ENCODE peak calls at places on chromosomes 1 and 21, in eight cellular contexts. F is NCI-H2171 treated with DMSO at 0.1 percent for 48 hours; G is NCI-H774; P is iPS-NIHi11; W is activated T-helper 9 cell treated with anti-CD3 and anti-CD28 coated beads, Interleukin-2, amount 50 U/mL, for 16 hours; M is foreskin fibroblast; B is stimulated activated CD4-positive, alpha-beta T cell treated with anti-CD3 and anti-CD28 coated beads, TNF-alpha, amount 100 ng/mL, for 4 hours; K is activated naive CD8-positive, alpha-beta T cell treated with anti-CD3 and anti-CD28 coated beads, Interleukin-2, amount 50 U/mL, for 24 hours. A is an unnamed sample.

GRCh38 chr1:52022133-52022532 is 11.5 kb downstream of the KTI12 start:
- DNase-seq in F (no peak), G (no peak), P (no peak), W (no peak), M (no peak), B (no peak), K (no peak), A (no peak)

GRCh38 chr1:62012821-62013220 is 181.8 kb upstream of the L1TD1 start:
- DNase-seq in F (no peak), G (no peak), P (no peak), W (no peak), M (no peak), B (no peak), K (no peak), A (no peak)

GRCh38 chr1:91763252-91763651 is 122.7 kb downstream of the TGFBR3 start:
- DNase-seq in F (no peak), G (no peak), P (no peak), W (no peak), M (no peak), B (no peak), K (no peak), A (no peak)

GRCh38 chr21:29586696-29587095 is 288.0 kb downstream of the BACH1 start:
- DNase-seq in F (no peak), G (no peak), P (no peak), W (no peak), M (no peak), B (no peak), K (no peak), A (no peak)

GRCh38 chr1:50157306-50157705 is 48.6 kb downstream of the ELAVL4 start:
- DNase-seq in F (no peak), G (no peak), P (no peak), W (no peak), M (no peak), B (no peak), K (no peak), A (no peak)

GRCh38 chr1:151989131-151989868 is 4.4 kb downstream of the S100A10 start:
- DNase-seq in F (no peak), G (no peak), P (no peak), W (peak), M (peak), B (no peak), K (peak), A (peak)

GRCh38 chr1:32464716-32465540 is at the start of gene ZBTB8B:
- DNase-seq in F (peak), G (peak), P (peak), W (no peak), M (peak), B (peak), K (peak), A (peak)

GRCh38 chr1:212958175-212958574 is 7.8 kb downstream of the VASH2 start:
- DNase-seq in F (no peak), G (no peak), P (no peak), W (no peak), M (no peak), B (no peak), K (no peak), A (peak)

GRCh38 chr1:62689524-62689923 is 1.3 kb upstream of the DOCK7 start:
- DNase-seq in F (no peak), G (no peak), P (no peak), W (no peak), M (peak), B (no peak), K (no peak), A (peak)

GRCh38 chr1:28983091-28983490 is 68.7 kb downstream of the EPB41 start:
- DNase-seq in F (no peak), G (no peak), P (no peak), W (no peak), M (no peak), B (no peak), K (no peak), A (no peak)

GRCh38 chr1:88726697-88727096 is 42.6 kb downstream of the PKN2 start:
- DNase-seq in F (no peak), G (no peak), P (no peak), W (no peak), M (no peak), B (no peak), K (no peak), A (no peak)

GRCh38 chr1:90074555-90075315 is 79.8 kb downstream of the ZNF326 start:
- DNase-seq in F (no peak), G (no peak), P (no peak), W (no peak), M (no peak), B (no peak), K (no peak), A (peak)

GRCh38 chr1:98147280-98147679 is 226.4 kb upstream of the DPYD start:
- DNase-seq in F (no peak), G (no peak), P (no peak), W (no peak), M (no peak), B (no peak), K (no peak), A (peak)

GRCh38 chr21:42735061-42735460 is 81.6 kb downstream of the PDE9A start:
- DNase-seq in F (no peak), G (no peak), P (no peak), W (no peak), M (no peak), B (no peak), K (no peak), A (no peak)

GRCh38 chr21:36964398-36964797 is 2.1 kb downstream of the HLCS start:
- DNase-seq in F (no peak), G (no peak), P (no peak), W (no peak), M (no peak), B (no peak), K (no peak), A (no peak)

GRCh38 chr1:52056937-52057231 is 789 bp downstream of the BTF3L4 start:
- DNase-seq in F (no peak), G (no peak), P (no peak), W (no peak), M (no peak), B (no peak), K (no peak), A (peak)

GRCh38 chr1:210296682-210297081 is 32.0 kb upstream of the HHAT start:
- DNase-seq in F (no peak), G (no peak), P (no peak), W (no peak), M (no peak), B (no peak), K (no peak), A (no peak)

GRCh38 chr1:83418558-83418957 is 580.4 kb downstream of the TTLL7 start:
- DNase-seq in F (no peak), G (no peak), P (no peak), W (no peak), M (peak), B (no peak), K (no peak), A (no peak)

GRCh38 chr1:73104749-73105148 is 822.4 kb upstream of the NEGR1 start:
- DNase-seq in F (no peak), G (no peak), P (no peak), W (no peak), M (no peak), B (no peak), K (no peak), A (no peak)

GRCh38 chr1:173474097-173474779 is 2.9 kb upstream of the PRDX6 start:
- DNase-seq in F (no peak), G (no peak), P (no peak), W (no peak), M (peak), B (no peak), K (no peak), A (no peak)

GRCh38 chr21:35006248-35006647 is 42.9 kb downstream of the RUNX1 start:
- DNase-seq in F (no peak), G (no peak), P (no peak), W (no peak), M (no peak), B (no peak), K (no peak), A (no peak)

GRCh38 chr1:61152706-61153105 is 70.3 kb downstream of the NFIA start:
- DNase-seq in F (no peak), G (no peak), P (no peak), W (no peak), M (no peak), B (no peak), K (no peak), A (no peak)

GRCh38 chr1:203173566-203173965 is 2.1 kb downstream of the MYBPH start:
- DNase-seq in F (peak), G (no peak), P (no peak), W (no peak), M (no peak), B (no peak), K (no peak), A (no peak)

GRCh38 chr1:185207980-185208602 is 51.1 kb downstream of the SWT1 start:
- DNase-seq in F (no peak), G (no peak), P (no peak), W (no peak), M (peak), B (no peak), K (no peak), A (no peak)

GRCh38 chr1:21289700-21290545 is at the start of gene ECE1:
- DNase-seq in F (peak), G (no peak), P (peak), W (peak), M (peak), B (no peak), K (peak), A (no peak)